ENCODE peak calls at places on chromosomes 2 and 18, in eight cellular contexts. M is GM13977, C is A549, F is breast epithelium, N is IMR-90, J is ovary, I is psoas muscle, P is cardiac fibroblast. L is an unnamed sample.

GRCh38 chr2:50492452-50492851 is 539.5 kb downstream of the NRXN1 start:
- DNase-seq in M (peak; percentile 42), C (peak; percentile 48), F (no peak), N (peak; percentile 65), J (peak; percentile 15), I (no peak), P (peak; percentile 74), L (peak; percentile 29)

GRCh38 chr2:134788417-134788816 is 50.0 kb upstream of the ACMSD start:
- DNase-seq in M (no peak), C (no peak), F (no peak), N (no peak), J (no peak), I (no peak), P (no peak), L (no peak)

GRCh38 chr2:201984800-201985525 is 48.7 kb upstream of the FZD7 start:
- DNase-seq in M (no peak), C (no peak), F (peak; percentile 91), N (no peak), J (no peak), I (no peak), P (no peak), L (no peak)

GRCh38 chr2:20013061-20013721 is 723 bp upstream of the MATN3 start:
- DNase-seq in M (no peak), C (no peak), F (no peak), N (no peak), J (no peak), I (no peak), P (no peak), L (no peak)

GRCh38 chr2:43057026-43057741 is 169.2 kb downstream of the ZFP36L2 start:
- DNase-seq in M (no peak), C (no peak), F (no peak), N (no peak), J (no peak), I (no peak), P (peak; percentile 31), L (no peak)

GRCh38 chr2:170929686-170930050 is 615 bp downstream of the GORASP2 start:
- DNase-seq in M (peak; percentile 53), C (peak; percentile 52), F (peak; percentile 43), N (peak; percentile 26), J (peak; percentile 54), I (peak; percentile 70), P (peak; percentile 28), L (peak; percentile 16)

GRCh38 chr2:16462965-16463364 is 202.7 kb downstream of the CYRIA start:
- DNase-seq in M (no peak), C (no peak), F (no peak), N (no peak), J (no peak), I (no peak), P (no peak), L (no peak)

GRCh38 chr18:54873884-54874255 is 45.6 kb downstream of the RAB27B start:
- DNase-seq in M (no peak), C (no peak), F (peak; percentile 22), N (no peak), J (no peak), I (no peak), P (no peak), L (no peak)

GRCh38 chr2:130884013-130884412 is 47.3 kb downstream of the ARHGEF4 start:
- DNase-seq in M (no peak), C (no peak), F (no peak), N (no peak), J (no peak), I (no peak), P (no peak), L (no peak)

GRCh38 chr2:113976277-113976928 is 86.5 kb downstream of the ACTR3 start:
- DNase-seq in M (no peak), C (no peak), F (no peak), N (no peak), J (no peak), I (no peak), P (no peak), L (no peak)

GRCh38 chr2:135708159-135708558 is 33.5 kb upstream of the UBXN4 start:
- DNase-seq in M (no peak), C (no peak), F (no peak), N (no peak), J (no peak), I (no peak), P (no peak), L (no peak)

GRCh38 chr2:54106631-54107454 is 8.6 kb upstream of the ACYP2 start:
- DNase-seq in M (peak; percentile 25), C (peak; percentile 51), F (no peak), N (peak; percentile 66), J (peak; percentile 32), I (no peak), P (peak; percentile 70), L (peak; percentile 61)

DNA sequence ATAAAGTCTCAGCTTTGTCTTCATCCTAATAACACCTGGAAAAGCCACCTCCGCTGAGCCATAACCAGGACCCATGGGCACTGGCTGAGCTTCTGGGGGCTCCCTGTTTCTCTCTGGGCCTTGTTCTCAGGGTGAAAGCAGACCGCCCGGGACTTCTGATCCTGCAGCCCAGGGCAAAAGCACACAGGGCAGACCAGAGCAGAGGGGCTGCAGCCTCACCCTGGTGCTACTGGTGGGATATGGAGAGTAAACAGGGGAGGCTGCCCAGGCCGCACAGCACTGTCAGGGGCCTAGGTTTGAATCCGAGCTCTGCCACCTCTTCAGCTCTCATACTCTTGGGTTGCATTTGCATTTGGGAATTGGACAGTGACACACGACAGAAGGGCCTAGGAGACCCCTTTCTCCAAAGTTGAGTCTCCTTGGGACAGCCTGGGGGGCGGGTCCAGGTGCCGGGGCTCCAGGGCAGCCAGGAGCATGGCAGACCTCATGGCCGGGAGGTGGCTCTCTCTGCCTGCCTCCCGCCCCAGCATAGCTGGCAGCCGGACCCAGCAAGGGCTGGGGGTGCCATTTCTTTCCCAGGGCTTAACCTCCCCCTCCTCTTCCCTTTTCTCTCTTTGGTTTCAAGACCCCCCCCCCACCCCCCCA is 164.9 kb downstream of the INHBB start:
- DNase-seq in M (no peak), C (no peak), F (no peak), N (no peak), J (no peak), I (peak; percentile 27), P (no peak), L (no peak)
- TF ChIP-seq CTCF in M (no peak), C (no peak), F (no peak), N (no peak), J (no peak), I (no peak), P (no peak), L (no peak)

GRCh38 chr18:44973282-44973681 is 292.6 kb downstream of the SETBP1 start:
- DNase-seq in M (no peak), C (no peak), F (no peak), N (no peak), J (no peak), I (no peak), P (peak; percentile 29), L (peak; percentile 12)
- TF ChIP-seq CTCF in M (peak; percentile 43), C (no peak), F (no peak), N (no peak), J (no peak), I (peak; percentile 23), P (no peak), L (peak; percentile 50)

GRCh38 chr2:70685771-70686171 is 82.2 kb downstream of the ADD2 start:
- DNase-seq in M (no peak), C (no peak), F (no peak), N (no peak), J (no peak), I (no peak), P (no peak), L (no peak)

GRCh38 chr2:70687461-70687795 is 80.6 kb downstream of the ADD2 start:
- DNase-seq in M (no peak), C (no peak), F (no peak), N (no peak), J (no peak), I (no peak), P (no peak), L (no peak)

GRCh38 chr2:70684846-70685622 is 83.0 kb downstream of the ADD2 start:
- DNase-seq in M (no peak), C (no peak), F (no peak), N (no peak), J (no peak), I (no peak), P (no peak), L (no peak)

GRCh38 chr2:70688427-70688826 is 79.6 kb downstream of the ADD2 start:
- DNase-seq in M (no peak), C (no peak), F (no peak), N (no peak), J (no peak), I (no peak), P (no peak), L (no peak)

DNA sequence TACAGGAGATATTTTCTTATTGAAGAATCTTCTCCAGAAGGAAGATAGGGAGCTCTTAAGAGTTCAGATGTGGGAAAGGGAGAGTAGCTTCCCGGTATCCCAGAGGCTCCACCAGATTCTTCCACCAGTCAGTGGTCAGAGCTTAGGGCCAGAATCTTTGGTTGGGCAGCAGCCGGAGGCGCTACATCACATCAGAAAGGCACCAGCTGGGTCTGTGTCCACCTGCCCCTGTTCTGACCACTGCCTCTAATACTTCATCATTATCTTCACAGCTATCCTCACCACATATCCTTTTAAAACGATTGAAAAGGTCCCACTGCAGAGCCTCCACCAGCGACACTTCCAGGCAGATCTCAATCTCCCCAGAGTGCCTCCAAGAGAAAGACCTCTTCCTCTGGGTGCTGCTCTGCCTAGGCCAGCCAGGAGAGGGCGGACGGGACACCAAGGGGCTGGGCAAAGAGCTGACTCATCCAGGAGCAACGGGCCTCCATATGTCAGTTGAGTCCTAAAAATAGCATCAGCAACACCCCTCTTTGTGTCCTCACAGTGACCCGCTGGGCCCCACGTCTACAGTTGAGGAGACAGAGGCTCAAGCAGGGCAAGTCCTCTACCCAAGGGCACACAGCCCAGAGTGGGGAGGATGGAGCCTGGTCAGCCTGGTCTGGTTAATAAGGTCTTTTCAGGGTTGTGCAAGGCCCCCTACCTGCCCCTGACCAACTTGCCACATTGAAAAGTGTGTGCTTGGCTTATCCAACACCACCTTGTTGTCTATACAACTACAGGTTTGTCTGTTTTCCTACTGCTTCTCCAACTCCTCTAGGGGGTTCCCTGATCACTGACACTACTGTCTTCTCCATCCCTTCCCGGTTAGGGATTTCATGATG is 81.2 kb downstream of the ADD2 start:
- DNase-seq in M (peak; percentile 61), C (peak; percentile 93), F (no peak), N (peak; percentile 46), J (no peak), I (no peak), P (peak; percentile 72), L (peak; percentile 57)
- TF ChIP-seq CTCF in M (peak; percentile 38), C (peak; percentile 58), F (no peak), N (peak; percentile 20), J (no peak), I (no peak), P (peak; percentile 63), L (peak; percentile 68)

DNA sequence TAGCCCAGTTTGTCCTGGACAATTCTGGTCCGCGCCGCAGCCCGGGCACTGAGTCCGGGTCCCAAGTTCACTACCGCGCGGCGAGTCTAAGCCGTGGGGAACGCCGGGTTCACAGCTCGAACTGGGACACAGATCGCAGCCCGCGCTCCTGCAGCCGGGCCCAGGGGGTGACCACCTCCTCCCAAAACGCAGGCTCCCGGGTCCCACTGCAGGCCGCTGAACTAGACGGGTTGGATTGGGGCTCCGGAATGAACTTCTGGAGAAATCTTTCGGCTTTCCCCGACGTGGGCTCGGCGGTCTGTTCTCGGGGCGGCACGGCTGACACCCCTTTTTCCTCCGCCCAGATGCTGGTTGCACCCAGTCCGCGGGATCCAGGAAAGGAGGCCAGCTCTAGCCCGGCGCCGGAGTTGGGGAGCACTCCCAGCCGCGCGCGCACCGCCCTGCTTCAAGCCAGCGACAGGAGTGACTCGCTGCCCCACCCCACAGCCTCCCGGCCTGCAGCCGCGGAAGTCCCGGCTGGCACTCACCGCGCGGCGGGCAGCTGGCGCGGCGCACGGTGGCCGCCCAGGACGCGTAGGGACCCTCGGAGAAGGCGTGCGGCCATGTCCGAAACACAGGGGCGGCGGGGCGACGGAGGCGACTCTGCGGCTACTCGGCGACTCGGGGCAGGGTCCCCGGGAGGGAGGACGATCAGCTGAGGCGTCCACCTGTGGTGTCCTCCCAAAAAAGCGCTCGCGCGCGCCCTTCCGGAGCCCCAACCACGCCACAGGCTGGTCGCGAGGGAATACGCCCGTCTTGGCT is at the start of gene ACADL:
- DNase-seq in M (peak; percentile 23), C (peak; percentile 15), F (no peak), N (no peak), J (peak; percentile 48), I (peak; percentile 85), P (peak; percentile 4), L (peak; percentile 6)
- TF ChIP-seq CTCF in M (no peak), C (no peak), F (no peak), N (no peak), J (no peak), I (peak; percentile 4), P (no peak), L (no peak)

L was measured in brain microvascular endothelial cell.